ENCODE peak calls at places on chromosome 13, in five cellular contexts. Q is cardiac muscle cell, N is SJSA1, T is colonic mucosa, O is H1. U is an unnamed sample. For H3K36me3, the result is how much of the 10 kb centered on the place peaks cover.

GRCh38 chr13:99657848-99658265 is 156.6 kb downstream of the TM9SF2 start:
- DNase-seq in Q (peak), N (peak), T (peak), O (no peak), U (peak)

GRCh38 chr13:38072696-38073095 is 203.1 kb upstream of the TRPC4 start:
- DNase-seq in Q (no peak), O (no peak), T (no peak), N (no peak), U (no peak)

GRCh38 chr13:67150608-67151007 is 79.5 kb downstream of the PCDH9 start:
- DNase-seq in O (no peak), N (no peak), T (no peak), Q (no peak), U (peak)

GRCh38 chr13:93875527-93875926 is 604.0 kb downstream of the DCT start:
- DNase-seq in Q (no peak), T (no peak), N (no peak), O (no peak), U (no peak)

GRCh38 chr13:61414686-61415664 is 674 bp downstream of the PCDH20 start:
- DNase-seq in O (peak), Q (peak), T (peak), N (no peak), U (peak)

GRCh38 chr13:100240109-100240779 is 151.4 kb downstream of the PCCA start:
- DNase-seq in O (no peak), T (no peak), N (no peak), Q (no peak), U (no peak)

GRCh38 chr13:90547272-90547790 is 800.2 kb upstream of the MIR17HG start:
- DNase-seq in N (no peak), O (no peak), T (no peak), Q (no peak), U (no peak)

GRCh38 chr13:100409132-100409531 is 179.5 kb downstream of the GGACT start:
- DNase-seq in O (no peak), T (no peak), Q (no peak), N (no peak), U (no peak)

GRCh38 chr13:45321230-45321629 is 19.8 kb downstream of the TPT1 start:
- DNase-seq in N (no peak), O (no peak), Q (no peak), T (no peak), U (no peak)

GRCh38 chr13:105785436-105785835 is 750.0 kb downstream of the EFNB2 start:
- DNase-seq in N (no peak), O (no peak), T (no peak), Q (no peak), U (no peak)

GRCh38 chr13:99991013-99991805 is 9.6 kb downstream of the ZIC2 start:
- DNase-seq in O (no peak), Q (no peak), T (no peak), N (peak), U (no peak)

GRCh38 chr13:113291997-113292862 is 4.8 kb upstream of the LAMP1 start:
- DNase-seq in T (peak), Q (peak), N (no peak), O (no peak), U (no peak)

GRCh38 chr13:77476456-77476855 is 59.0 kb upstream of the SCEL start:
- DNase-seq in O (no peak), Q (no peak), N (no peak), T (no peak), U (no peak)

GRCh38 chr13:27825153-27825552 is 32.9 kb downstream of the GSX1 start:
- DNase-seq in Q (no peak), N (no peak), T (no peak), O (no peak), U (no peak)

GRCh38 chr13:74891610-74892009 is 590.4 kb downstream of the TBC1D4 start:
- DNase-seq in Q (no peak), O (no peak), T (no peak), N (no peak), U (no peak)

GRCh38 chr13:70634893-70635292 is 526.6 kb upstream of the KLHL1 start:
- DNase-seq in O (no peak), T (no peak), N (no peak), Q (no peak), U (no peak)
- H3K4me3 ChIP-seq in O (no peak), T (no peak), N (no peak), Q (no peak), U (no peak)

DNA sequence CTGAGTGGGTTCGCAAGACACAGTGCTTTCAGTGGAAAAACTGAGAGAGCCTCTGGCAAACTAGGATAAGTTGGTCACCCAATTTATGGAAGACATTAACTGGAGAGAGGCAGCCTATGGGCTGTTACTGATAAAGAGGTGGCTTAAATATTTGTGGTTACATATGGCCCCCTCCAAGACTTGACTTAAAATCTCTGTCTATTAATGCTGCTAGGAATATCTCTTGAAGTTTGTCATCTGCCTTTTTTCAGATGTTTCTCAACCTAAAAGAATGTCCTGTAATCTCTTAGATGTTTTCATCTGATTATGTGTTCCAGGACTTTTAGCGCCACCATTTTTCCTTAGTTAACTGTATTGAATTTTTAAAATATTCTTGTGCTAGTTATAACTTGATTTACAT is 54.6 kb downstream of the NAA16 start:
- DNase-seq in Q (no peak), T (no peak), O (no peak), N (no peak), U (no peak)
- H3K36me3 ChIP-seq in Q (under half), T (under half), O (under half), N (half or more), U (under half)

DNA sequence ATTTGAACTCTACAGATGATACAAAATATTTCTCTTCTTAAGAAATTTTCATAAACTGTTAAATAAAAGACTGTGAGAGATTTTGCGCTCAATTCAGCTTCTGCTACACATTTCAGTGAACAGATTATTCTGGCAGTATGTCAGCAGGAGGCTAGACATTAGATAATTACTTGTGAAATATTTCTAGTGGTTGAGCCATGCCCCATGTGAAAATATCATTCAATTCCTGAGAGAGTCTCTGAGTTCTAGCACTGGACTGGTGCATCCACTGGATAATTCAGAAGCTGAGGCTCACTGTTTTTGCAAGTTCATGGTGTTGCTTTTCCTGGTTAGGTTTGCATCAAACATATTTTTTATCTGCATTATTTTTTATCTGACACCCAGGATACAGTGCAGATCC is 315.6 kb downstream of the SLC7A1 start:
- DNase-seq in Q (no peak), O (no peak), N (no peak), T (no peak), U (no peak)
- H3K4me3 ChIP-seq in Q (no peak), O (no peak), N (no peak), T (no peak), U (no peak)

DNA sequence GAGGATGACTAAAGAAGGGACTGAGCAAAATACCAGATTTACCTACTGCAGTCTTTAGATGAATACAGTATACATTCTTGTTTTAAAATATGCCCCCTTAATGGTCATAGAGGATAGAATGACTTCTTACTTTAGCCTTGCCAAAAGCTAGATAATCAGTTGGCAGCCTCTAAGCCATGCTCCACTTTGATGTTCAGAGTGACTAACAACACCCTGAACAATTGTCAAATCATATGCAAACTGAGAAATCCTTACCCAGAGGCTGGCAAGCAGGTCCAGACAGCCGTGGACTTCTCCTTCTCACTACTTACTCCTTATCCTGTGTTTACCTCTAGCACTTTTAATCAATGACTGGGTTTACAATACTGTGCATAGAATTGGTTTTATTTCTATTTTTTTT is 23.6 kb upstream of the PHF11 start:
- DNase-seq in O (no peak), N (no peak), Q (no peak), T (no peak), U (no peak)
- H3K36me3 ChIP-seq in O (under half), N (under half), Q (under half), T (under half), U (under half)

U was measured in small intestine.